ENCODE peak calls at places on chromosomes 3 and 15, in five cellular contexts. E, J, U, L and Z are unnamed samples.

GRCh38 chr15:83063555-83063954 is 3.5 kb downstream of the BTBD1 start:
- DNase-seq in L (no peak), U (no peak), E (no peak), J (no peak), Z (no peak)

GRCh38 chr3:167304077-167304476 is 76.0 kb downstream of the ZBBX start:
- DNase-seq in L (no peak), U (no peak), J (no peak), E (no peak), Z (no peak)

GRCh38 chr3:112084980-112085697 is 1.1 kb upstream of the C3orf52 start:
- DNase-seq in E (no peak), J (no peak), U (no peak), L (no peak), Z (no peak)

GRCh38 chr15:35519536-35520149 is 26.3 kb downstream of the DPH6 start:
- DNase-seq in E (no peak), L (peak), J (peak), U (peak), Z (no peak)

GRCh38 chr15:39808909-39809308 is 26.3 kb upstream of the FSIP1 start:
- DNase-seq in U (no peak), E (no peak), L (no peak), J (no peak), Z (no peak)

GRCh38 chr15:44573386-44573785 is 36.4 kb downstream of the EIF3J start:
- DNase-seq in U (no peak), E (no peak), J (no peak), L (no peak), Z (no peak)

GRCh38 chr15:43896543-43896942 is 69.7 kb downstream of the WDR76 start:
- DNase-seq in L (no peak), E (no peak), J (no peak), U (no peak), Z (no peak)

GRCh38 chr3:114093001-114093350 is 36.4 kb downstream of the QTRT2 start:
- DNase-seq in E (no peak), U (no peak), J (no peak), L (no peak), Z (no peak)

GRCh38 chr3:173225351-173225750 is 84.3 kb upstream of the SPATA16 start:
- DNase-seq in L (no peak), E (no peak), J (no peak), U (no peak), Z (no peak)

GRCh38 chr3:55341502-55342031 is 145.5 kb downstream of the WNT5A start:
- DNase-seq in L (no peak), J (no peak), E (no peak), U (no peak), Z (no peak)

GRCh38 chr15:67406257-67406861 is 114.6 kb upstream of the C15orf61 start:
- DNase-seq in J (no peak), E (no peak), U (no peak), L (peak), Z (no peak)

GRCh38 chr3:98596902-98597500 is 3.6 kb upstream of the CPOX start:
- DNase-seq in U (peak), J (peak), L (peak), E (no peak), Z (no peak)

GRCh38 chr3:129661766-129662165 is 55.3 kb upstream of the PLXND1 start:
- DNase-seq in L (no peak), J (no peak), E (no peak), U (no peak), Z (no peak)

GRCh38 chr3:181725830-181726229 is 14.1 kb downstream of the SOX2 start:
- DNase-seq in J (no peak), E (no peak), U (no peak), L (no peak), Z (no peak)

GRCh38 chr3:19885468-19885867 is 48.5 kb downstream of the EFHB start:
- DNase-seq in E (no peak), U (no peak), L (peak), J (peak), Z (no peak)

GRCh38 chr15:31328999-31329639 is 2.5 kb downstream of the KLF13 start:
- DNase-seq in U (no peak), L (no peak), E (no peak), J (no peak), Z (no peak)

GRCh38 chr3:170052398-170052797 is 14.6 kb downstream of the GPR160 start:
- DNase-seq in J (no peak), L (no peak), E (no peak), U (no peak), Z (no peak)

GRCh38 chr3:8739757-8740508 is 6.3 kb downstream of the CAV3 start:
- DNase-seq in L (peak), U (peak), J (peak), E (no peak), Z (no peak)

GRCh38 chr3:188631291-188632010 is 477.5 kb downstream of the LPP start:
- DNase-seq in L (peak), J (peak), E (no peak), U (peak), Z (no peak)

GRCh38 chr3:46542801-46543201 is 23.3 kb downstream of the LRRC2 start:
- DNase-seq in E (no peak), L (no peak), U (no peak), J (no peak), Z (no peak)

GRCh38 chr15:57353317-57353804 is 22.9 kb upstream of the CGNL1 start:
- DNase-seq in L (no peak), U (no peak), E (no peak), J (no peak), Z (no peak)

GRCh38 chr15:60390931-60391501 is 6.8 kb downstream of the ANXA2 start:
- DNase-seq in U (no peak), J (peak), E (no peak), L (peak), Z (peak)

GRCh38 chr3:182889948-182890629 is 90.2 kb downstream of the DCUN1D1 start:
- DNase-seq in L (no peak), E (no peak), J (no peak), U (no peak), Z (no peak)

GRCh38 chr3:154060606-154061380 is 60.4 kb upstream of the ARHGEF26 start:
- DNase-seq in E (no peak), J (peak), U (no peak), L (peak), Z (no peak)

GRCh38 chr3:156307704-156308103 is 187.3 kb downstream of the KCNAB1 start:
- DNase-seq in L (peak), E (no peak), U (no peak), J (peak), Z (no peak)

GRCh38 chr3:26484140-26484539 is 138.4 kb upstream of the LRRC3B start:
- DNase-seq in L (no peak), J (no peak), U (no peak), E (no peak), Z (no peak)

GRCh38 chr15:23069496-23070166 is 30.3 kb upstream of the TUBGCP5 start:
- DNase-seq in U (no peak), J (no peak), L (no peak), E (no peak), Z (no peak)

GRCh38 chr3:141060287-141060686 is 9.1 kb downstream of the SPSB4 start:
- DNase-seq in L (no peak), U (no peak), E (no peak), J (no peak), Z (no peak)

GRCh38 chr15:47027322-47027946 is 689.9 kb upstream of the SEMA6D start:
- DNase-seq in E (no peak), J (no peak), U (no peak), L (no peak), Z (no peak)
- TF ChIP-seq CTCF in E (no peak), J (no peak), U (no peak), L (no peak), Z (peak)

GRCh38 chr3:158095302-158095997 is 10.8 kb downstream of the SHOX2 start:
- DNase-seq in L (no peak), E (no peak), U (no peak), J (no peak), Z (no peak)

GRCh38 chr3:158094235-158094916 is 11.8 kb downstream of the SHOX2 start:
- DNase-seq in J (no peak), L (no peak), E (no peak), U (no peak), Z (no peak)

GRCh38 chr3:158093526-158093925 is 12.7 kb downstream of the SHOX2 start:
- DNase-seq in U (no peak), E (no peak), J (no peak), L (no peak), Z (no peak)

GRCh38 chr3:158094917-158095301 is 11.3 kb downstream of the SHOX2 start:
- DNase-seq in E (no peak), J (no peak), L (no peak), U (no peak), Z (no peak)

DNA sequence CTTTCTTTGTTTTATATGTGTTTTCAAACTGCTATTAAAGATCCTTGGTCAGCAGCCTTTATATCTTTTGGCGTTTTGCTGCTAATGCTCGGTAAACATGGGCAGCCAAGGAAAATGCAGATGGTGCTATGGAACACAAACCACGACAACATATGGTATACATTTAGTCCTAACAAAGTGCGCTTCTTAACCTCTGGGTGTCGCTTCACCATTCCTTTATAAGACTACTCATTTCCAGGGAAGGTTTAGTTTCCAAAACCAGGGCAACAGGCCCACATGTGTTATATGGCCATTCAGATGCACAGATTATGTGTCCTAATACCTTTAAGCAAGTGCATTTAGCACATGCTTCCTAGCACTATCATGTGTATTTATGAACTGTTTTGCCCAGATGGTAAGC is 14.7 kb downstream of the SHOX2 start:
- DNase-seq in U (peak), E (no peak), J (peak), L (peak), Z (no peak)
- TF ChIP-seq CTCF in U (peak), E (no peak), J (peak), L (peak), Z (no peak)

GRCh38 chr15:56286213-56286612 is 42.5 kb upstream of the RFX7 start:
- DNase-seq in U (no peak), E (no peak), L (no peak), J (no peak), Z (no peak)
- TF ChIP-seq CTCF in U (peak), E (no peak), L (peak), J (peak), Z (peak)

DNA sequence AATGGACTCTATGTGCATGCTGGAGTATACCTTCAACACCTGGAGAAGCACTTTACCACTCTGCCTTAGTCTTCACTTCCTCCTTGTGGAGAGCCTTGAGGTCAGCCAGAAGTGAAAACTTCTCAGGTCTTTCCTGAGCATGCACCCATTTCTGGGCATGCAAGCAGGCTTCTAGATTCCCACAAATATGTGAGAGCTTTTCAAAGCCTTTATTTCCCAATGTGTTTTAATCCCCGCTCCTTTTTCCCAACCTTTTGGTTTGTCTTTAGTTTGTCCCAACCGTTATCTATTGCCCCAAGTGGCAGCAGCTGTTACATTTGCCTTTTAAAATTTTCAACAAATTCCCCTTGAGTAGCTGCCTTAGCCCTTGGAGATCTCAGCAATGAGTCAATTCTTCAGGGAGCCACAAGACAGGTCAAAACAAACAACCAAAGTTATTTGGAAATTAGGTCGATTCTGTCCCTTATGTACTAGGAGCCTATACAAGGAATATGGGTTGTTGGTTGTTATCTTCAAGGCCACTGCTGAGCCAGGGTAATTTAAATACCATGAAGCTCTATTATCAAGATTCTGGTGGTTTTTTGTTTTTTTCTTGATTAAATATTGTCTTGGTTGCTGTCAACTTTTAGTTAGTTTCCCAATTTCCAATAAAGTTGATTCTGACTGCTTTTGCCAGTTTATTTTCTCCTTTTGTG is 44.4 kb downstream of the LSM3 start:
- DNase-seq in L (peak), J (no peak), E (no peak), U (no peak), Z (no peak)
- TF ChIP-seq CTCF in L (peak), J (no peak), E (no peak), U (no peak), Z (no peak)

DNA sequence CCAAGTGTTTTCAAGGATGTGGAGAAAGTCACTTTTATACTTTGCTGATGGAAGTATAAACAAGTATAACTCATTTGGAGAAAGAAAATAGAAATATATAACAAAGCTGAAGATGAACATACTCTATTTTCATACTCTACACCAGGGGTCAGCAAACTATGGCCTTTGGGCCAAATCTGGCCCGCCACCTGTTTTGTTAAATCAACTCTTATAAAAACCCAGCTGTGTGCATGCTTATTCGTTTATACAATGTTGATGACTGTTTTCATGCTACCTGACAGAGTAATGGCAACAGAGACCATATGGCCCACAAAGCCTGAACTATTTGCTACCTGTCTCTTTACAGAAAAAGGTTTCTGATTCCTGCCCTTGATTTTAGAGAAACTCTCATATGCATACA is 124.0 kb downstream of the NR1D2 start:
- DNase-seq in U (no peak), L (peak), E (no peak), J (no peak), Z (no peak)
- TF ChIP-seq CTCF in U (peak), L (no peak), E (no peak), J (no peak), Z (peak)

GRCh38 chr3:51297333-51297732 is 87.8 kb upstream of the MANF start:
- DNase-seq in J (no peak), U (no peak), L (no peak), E (no peak), Z (no peak)
- TF ChIP-seq CTCF in J (no peak), U (no peak), L (no peak), E (no peak), Z (no peak)

DNA sequence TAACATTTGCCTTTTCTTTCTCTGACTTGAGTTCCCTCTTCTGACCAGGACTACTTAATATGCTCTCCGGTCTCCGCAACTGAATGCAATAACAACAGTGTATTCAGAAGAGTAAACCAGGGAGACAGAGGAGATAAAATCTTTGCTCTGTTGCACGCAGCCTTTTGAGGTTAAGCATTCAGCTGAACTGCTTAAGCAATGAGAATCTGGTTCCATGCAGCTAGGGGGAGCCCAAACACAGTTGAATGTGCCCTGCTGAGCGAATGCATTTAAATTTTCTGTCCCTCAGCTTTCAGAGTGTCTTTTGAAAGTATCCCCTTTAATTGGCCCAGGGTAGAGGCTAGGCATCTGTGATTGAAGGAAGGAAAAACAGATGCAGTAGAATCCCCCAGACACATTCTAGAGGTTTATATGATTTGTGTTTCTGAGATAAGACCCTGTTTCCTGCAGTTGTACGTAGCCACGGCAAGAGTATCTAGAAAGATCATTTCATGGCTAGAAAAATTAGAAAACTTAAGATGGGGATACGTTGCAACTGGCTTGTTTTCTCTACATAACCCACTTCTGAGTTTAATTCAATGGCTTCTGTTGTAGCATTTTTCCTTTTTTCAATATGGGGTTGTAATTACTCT is 309.6 kb downstream of the TUSC7 start:
- DNase-seq in J (peak), E (no peak), L (peak), U (peak), Z (no peak)
- TF ChIP-seq CTCF in J (peak), E (no peak), L (peak), U (peak), Z (peak)

DNA sequence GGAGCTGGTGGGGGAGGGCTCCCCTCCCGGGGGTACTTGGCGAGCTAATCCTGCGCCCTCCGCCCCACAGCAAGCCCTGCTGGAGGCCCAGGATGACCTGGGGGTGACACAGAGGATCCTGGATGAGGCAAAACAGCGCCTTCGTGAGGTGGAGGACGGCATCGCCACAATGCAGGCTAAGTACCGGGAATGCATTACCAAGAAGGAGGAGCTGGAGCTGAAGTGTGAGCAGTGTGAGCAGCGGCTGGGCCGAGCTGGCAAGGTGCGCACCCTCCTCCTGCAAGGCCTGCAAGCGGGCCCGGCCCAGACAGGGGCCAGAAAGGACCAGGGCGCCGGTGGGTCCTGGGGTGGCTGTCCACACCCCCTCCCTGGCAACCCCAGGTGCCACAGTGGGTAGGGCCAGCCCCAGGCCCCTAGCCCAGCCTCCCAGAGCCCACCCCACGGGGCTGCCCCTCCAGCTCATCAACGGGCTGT is 56.5 kb downstream of the SEMA3G start:
- DNase-seq in J (no peak), U (no peak), E (no peak), L (no peak), Z (no peak)
- TF ChIP-seq CTCF in J (no peak), U (no peak), E (no peak), L (no peak), Z (no peak)